ENCODE peak calls at places on chromosomes 11 and 22, in ten cellular contexts. K is Calu3; H is immature natural killer cell; M is adipocyte; C is NCI-H1417; F is lower lobe of right lung; Q is adrenal gland; N is ovary; J is CD8-positive, alpha-beta memory T cell; X is AG20443. E is an unnamed sample.

GRCh38 chr22:46425011-46425410 is 89.5 kb downstream of the TRMU start:
- DNase-seq in N (no peak), J (no peak), C (no peak), H (no peak), X (peak), Q (no peak), F (no peak), M (peak), K (peak), E (no peak)

GRCh38 chr11:26607725-26608506 is 35.9 kb upstream of the MUC15 start:
- DNase-seq in H (no peak), M (no peak), N (no peak), J (no peak), F (no peak), X (no peak), C (no peak), Q (no peak), K (no peak), E (no peak)

GRCh38 chr11:34332524-34332923 is 25.3 kb downstream of the ABTB2 start:
- DNase-seq in H (no peak), K (peak), N (no peak), X (no peak), F (no peak), M (no peak), C (no peak), Q (no peak), J (no peak), E (no peak)

GRCh38 chr22:29198240-29198639 is 7.5 kb upstream of the EMID1 start:
- DNase-seq in M (no peak), J (no peak), H (no peak), Q (no peak), X (no peak), F (no peak), C (no peak), N (no peak), K (no peak), E (no peak)

GRCh38 chr22:46897246-46897623 is 134.8 kb downstream of the TBC1D22A start:
- DNase-seq in J (no peak), M (no peak), Q (no peak), F (no peak), C (no peak), N (peak), X (no peak), K (no peak), H (no peak), E (no peak)

GRCh38 chr11:102678022-102678421 is 27.5 kb downstream of the MMP27 start:
- DNase-seq in Q (no peak), F (no peak), C (no peak), H (no peak), M (no peak), N (no peak), J (no peak), X (no peak), K (no peak), E (no peak)

GRCh38 chr11:47056261-47056915 is 119.8 kb downstream of the CSTPP1 start:
- DNase-seq in N (no peak), X (peak), K (no peak), F (no peak), J (no peak), C (no peak), H (no peak), M (peak), Q (peak), E (no peak)

GRCh38 chr11:38456371-38456770 is 1858.3 kb upstream of the RAG2 start:
- DNase-seq in M (no peak), K (no peak), N (no peak), X (no peak), H (no peak), Q (no peak), J (no peak), C (no peak), F (no peak), E (no peak)

GRCh38 chr11:70073188-70073817 is 4.8 kb upstream of the ANO1 start:
- DNase-seq in M (no peak), K (no peak), Q (no peak), X (no peak), F (no peak), J (no peak), N (no peak), C (no peak), H (no peak), E (no peak)

GRCh38 chr22:30562391-30562790 is 12.1 kb downstream of the GAL3ST1 start:
- DNase-seq in F (no peak), K (peak), M (no peak), H (no peak), C (no peak), J (no peak), N (no peak), X (no peak), Q (no peak), E (no peak)

GRCh38 chr11:115081972-115082371 is 403.6 kb downstream of the NXPE2 start:
- DNase-seq in X (no peak), K (no peak), J (no peak), N (no peak), M (no peak), H (no peak), Q (no peak), C (peak), F (no peak), E (no peak)

GRCh38 chr11:62560566-62561103 is 13.1 kb downstream of the EEF1G start:
- DNase-seq in K (peak), N (peak), C (no peak), Q (peak), F (peak), H (peak), X (peak), J (peak), M (peak), E (no peak)

GRCh38 chr11:6599884-6600390 is 3.5 kb downstream of the RRP8 start:
- DNase-seq in J (no peak), F (no peak), X (no peak), Q (no peak), K (no peak), H (no peak), C (no peak), M (no peak), N (no peak), E (no peak)

GRCh38 chr22:29069476-29069875 is 3.4 kb upstream of the KREMEN1 start:
- DNase-seq in C (no peak), F (no peak), M (no peak), H (no peak), J (no peak), N (no peak), X (no peak), K (no peak), Q (no peak), E (no peak)

GRCh38 chr11:103007521-103007920 is 52.0 kb upstream of the MMP13 start:
- DNase-seq in F (no peak), M (peak), J (no peak), H (no peak), N (no peak), K (no peak), C (no peak), Q (no peak), X (peak), E (no peak)

GRCh38 chr11:29438815-29439214 is 578.0 kb downstream of the KCNA4 start:
- DNase-seq in H (no peak), K (no peak), X (no peak), M (no peak), N (no peak), F (no peak), C (no peak), J (no peak), Q (no peak), E (no peak)

GRCh38 chr11:60872952-60873524 is 5.7 kb downstream of the ZP1 start:
- DNase-seq in C (no peak), M (peak), J (no peak), K (no peak), X (peak), Q (peak), H (no peak), N (no peak), F (peak), E (no peak)

GRCh38 chr22:46703166-46703995 is 34.7 kb downstream of the CERK start:
- DNase-seq in K (no peak), N (no peak), M (no peak), F (no peak), Q (no peak), H (no peak), C (no peak), X (no peak), J (no peak), E (no peak)

GRCh38 chr22:47207387-47207786 is 444.9 kb downstream of the TBC1D22A start:
- DNase-seq in M (no peak), J (no peak), F (no peak), N (no peak), C (no peak), X (peak), Q (no peak), H (no peak), K (no peak), E (no peak)

GRCh38 chr11:12122083-12122482 is 11.7 kb downstream of the MICAL2 start:
- DNase-seq in C (no peak), X (no peak), J (no peak), M (no peak), F (peak), Q (no peak), H (no peak), N (no peak), K (peak), E (no peak)

GRCh38 chr11:18013790-18014507 is 1.1 kb upstream of the SERGEF start:
- DNase-seq in X (no peak), Q (no peak), M (no peak), H (no peak), C (no peak), F (no peak), N (peak), K (no peak), J (no peak), E (no peak)

GRCh38 chr11:112369374-112369773 is 108.7 kb upstream of the PLET1 start:
- DNase-seq in K (no peak), H (no peak), X (no peak), F (no peak), Q (no peak), M (no peak), C (no peak), J (no peak), N (no peak), E (no peak)

GRCh38 chr11:61281581-61282250 is 13.4 kb downstream of the VWCE start:
- DNase-seq in K (peak), M (peak), Q (peak), X (peak), H (no peak), J (no peak), N (peak), C (peak), F (no peak), E (peak)

GRCh38 chr22:41603873-41604332 is 14.3 kb upstream of the PMM1 start:
- DNase-seq in F (no peak), C (no peak), M (no peak), X (no peak), J (peak), N (no peak), H (peak), K (no peak), Q (no peak), E (peak)

GRCh38 chr11:97934572-97935208 is 1086.1 kb upstream of the CNTN5 start:
- DNase-seq in M (no peak), Q (no peak), J (no peak), F (no peak), K (no peak), H (no peak), N (no peak), C (no peak), X (no peak), E (no peak)

GRCh38 chr22:38570841-38571364 is 920 bp upstream of the DMC1 start:
- DNase-seq in J (peak), M (no peak), K (peak), F (peak), C (peak), X (peak), N (no peak), Q (peak), H (peak), E (peak)

GRCh38 chr22:49760280-49760629 is 67.4 kb downstream of the BRD1 start:
- DNase-seq in J (no peak), C (no peak), M (no peak), X (no peak), F (no peak), N (no peak), K (no peak), H (no peak), Q (no peak), E (no peak)

GRCh38 chr11:112834277-112834755 is 126.9 kb upstream of the NCAM1 start:
- DNase-seq in M (no peak), N (no peak), J (no peak), Q (peak), F (no peak), X (no peak), H (no peak), C (no peak), K (no peak), E (no peak)

GRCh38 chr22:23063539-23064380 is 6.6 kb upstream of the GNAZ start:
- DNase-seq in J (no peak), H (no peak), N (peak), M (no peak), C (no peak), F (peak), K (no peak), X (no peak), Q (no peak), E (no peak)

GRCh38 chr22:29786026-29786425 is 18.9 kb downstream of the UQCR10 start:
- DNase-seq in M (no peak), N (no peak), X (no peak), K (no peak), H (no peak), Q (no peak), F (no peak), C (no peak), J (no peak), E (no peak)

GRCh38 chr11:83724704-83725114 is 438.5 kb upstream of the CCDC90B start:
- DNase-seq in J (no peak), C (peak), H (no peak), F (peak), Q (peak), M (peak), X (peak), N (peak), K (peak), E (no peak)

GRCh38 chr11:69915501-69916250 is 96.5 kb upstream of the FGF3 start:
- DNase-seq in C (peak), K (peak), J (no peak), X (peak), F (peak), N (peak), H (no peak), M (peak), Q (peak), E (peak)

GRCh38 chr11:83056204-83056603 is 15.5 kb downstream of the RAB30 start:
- DNase-seq in J (no peak), X (no peak), H (no peak), M (no peak), C (no peak), Q (no peak), F (no peak), K (no peak), N (no peak), E (no peak)

GRCh38 chr11:1888811-1889526 is 2.7 kb downstream of the PRR33 start:
- DNase-seq in J (peak), X (peak), H (peak), C (no peak), N (peak), Q (peak), F (peak), M (no peak), K (no peak), E (no peak)

GRCh38 chr22:40605676-40606250 is 30.8 kb downstream of the MRTFA start:
- DNase-seq in H (no peak), X (peak), M (peak), N (no peak), Q (no peak), K (no peak), J (no peak), F (no peak), C (no peak), E (no peak)

GRCh38 chr11:104967493-104968364 is 645 bp downstream of the CASP4 start:
- DNase-seq in K (no peak), H (no peak), J (peak), Q (no peak), X (no peak), C (no peak), M (peak), N (no peak), F (no peak), E (no peak)

GRCh38 chr11:45409587-45409986 is 123.4 kb upstream of the SYT13 start:
- DNase-seq in K (no peak), X (peak), J (no peak), N (no peak), F (no peak), C (no peak), H (no peak), Q (no peak), M (no peak), E (no peak)

GRCh38 chr11:122706261-122706660 is 50.7 kb downstream of the UBASH3B start:
- DNase-seq in H (no peak), M (peak), K (no peak), Q (no peak), C (no peak), F (no peak), X (peak), N (no peak), J (no peak), E (no peak)

GRCh38 chr11:32137263-32137662 is 46.4 kb downstream of the RCN1 start:
- DNase-seq in N (no peak), M (peak), J (no peak), F (no peak), C (no peak), Q (no peak), K (no peak), X (peak), H (no peak), E (no peak)

GRCh38 chr11:18364495-18365047 is 29.8 kb upstream of the LDHA start:
- DNase-seq in K (no peak), N (no peak), C (no peak), X (no peak), H (no peak), M (no peak), Q (no peak), F (no peak), J (no peak), E (no peak)